ENCODE peak calls at places on chromosome X, in eight cellular contexts. G is activated T-helper 1 cell treated with anti-CD3 and anti-CD28 coated beads, Interleukin-2, amount 50 U/mL, for 16 hours; N is AG08396; O is caudate nucleus; T is T-helper 1 cell; X is memory B cell; I is lower lobe of right lung; E is fibroblast of the conjunctiva. Y is an unnamed sample.

GRCh38 chrX:71163010-71163409 is 18.4 kb downstream of the NLGN3 start:
- DNase-seq in G (no peak), N (no peak), O (peak), T (no peak), X (no peak), I (no peak), E (no peak), Y (no peak)

GRCh38 chrX:107699611-107700010 is 71.3 kb downstream of the PRPS1 start:
- DNase-seq in G (no peak), N (no peak), O (no peak), T (no peak), X (no peak), I (no peak), E (no peak), Y (no peak)

GRCh38 chrX:102832661-102833060 is 104.4 kb upstream of the RAB40AL start:
- DNase-seq in G (no peak), N (peak), O (peak), T (no peak), X (no peak), I (no peak), E (peak), Y (no peak)

GRCh38 chrX:84174348-84174747 is 13.7 kb downstream of the RPS6KA6 start:
- DNase-seq in G (no peak), N (no peak), O (no peak), T (no peak), X (no peak), I (no peak), E (no peak), Y (no peak)

GRCh38 chrX:151982217-151982616 is 7.7 kb upstream of the GABRE start:
- DNase-seq in G (no peak), N (peak), O (no peak), T (no peak), X (no peak), I (no peak), E (peak), Y (no peak)

GRCh38 chrX:153909024-153909979 is 4.8 kb downstream of the AVPR2 start:
- DNase-seq in G (no peak), N (no peak), O (no peak), T (no peak), X (no peak), I (no peak), E (no peak), Y (peak)

GRCh38 chrX:3712870-3713224 is 602 bp downstream of the PRKX start:
- DNase-seq in G (no peak), N (no peak), O (no peak), T (no peak), X (no peak), I (peak), E (no peak), Y (peak)

GRCh38 chrX:68912113-68912980 is 83.5 kb downstream of the EFNB1 start:
- DNase-seq in G (no peak), N (no peak), O (no peak), T (no peak), X (no peak), I (no peak), E (no peak), Y (peak)

GRCh38 chrX:51215266-51215665 is 117.4 kb upstream of the NUDT10 start:
- DNase-seq in G (no peak), N (no peak), O (no peak), T (no peak), X (no peak), I (no peak), E (no peak), Y (peak)

GRCh38 chrX:132877954-132878536 is 80.4 kb downstream of the HS6ST2 start:
- DNase-seq in G (no peak), N (no peak), O (no peak), T (no peak), X (no peak), I (no peak), E (no peak), Y (no peak)

GRCh38 chrX:136147320-136147901 is at the start of gene FHL1:
- DNase-seq in G (peak), N (peak), O (peak), T (peak), X (peak), I (peak), E (no peak), Y (peak)

GRCh38 chrX:40104649-40105015 is 6.9 kb upstream of the BCOR start:
- DNase-seq in G (no peak), N (peak), O (no peak), T (no peak), X (no peak), I (peak), E (no peak), Y (no peak)

GRCh38 chrX:69153060-69153730 is 12.1 kb downstream of the PJA1 start:
- DNase-seq in G (no peak), N (peak), O (peak), T (no peak), X (no peak), I (no peak), E (no peak), Y (no peak)

GRCh38 chrX:10173331-10173900 is 16.6 kb downstream of the CLCN4 start:
- DNase-seq in G (no peak), N (peak), O (no peak), T (no peak), X (no peak), I (no peak), E (no peak), Y (peak)

GRCh38 chrX:40154853-40155616 is 57.3 kb upstream of the BCOR start:
- DNase-seq in G (no peak), N (peak), O (no peak), T (no peak), X (no peak), I (peak), E (no peak), Y (peak)

GRCh38 chrX:21438792-21439191 is 64.6 kb downstream of the CNKSR2 start:
- DNase-seq in G (no peak), N (no peak), O (no peak), T (no peak), X (peak), I (no peak), E (no peak), Y (no peak)

GRCh38 chrX:106619797-106620196 is 8.0 kb downstream of the RADX start:
- DNase-seq in G (no peak), N (peak), O (no peak), T (no peak), X (no peak), I (no peak), E (no peak), Y (no peak)

GRCh38 chrX:103158317-103158621 is 56.6 kb upstream of the BEX4 start:
- DNase-seq in G (no peak), N (no peak), O (no peak), T (no peak), X (no peak), I (no peak), E (no peak), Y (no peak)

GRCh38 chrX:153214934-153215333 is 35.9 kb downstream of the MAGEA1 start:
- DNase-seq in G (no peak), N (no peak), O (no peak), T (no peak), X (peak), I (no peak), E (no peak), Y (no peak)

GRCh38 chrX:65706041-65706828 is 38.8 kb downstream of the MSN start:
- DNase-seq in G (no peak), N (peak), O (no peak), T (peak), X (no peak), I (no peak), E (no peak), Y (no peak)